ENCODE peak calls at places on chromosome 10, in five cellular contexts. A is amniotic stem cell, B is cardiac muscle cell, J is GF-D8, N is astrocyte of the spinal cord. H is an unnamed sample.

GRCh38 chr10:109341986-109342385 is 581.3 kb downstream of the XPNPEP1 start:
- DNase-seq in N (no peak), B (no peak), A (no peak), J (no peak), H (no peak)

GRCh38 chr10:131660427-131660826 is 240.4 kb upstream of the PPP2R2D start:
- DNase-seq in N (no peak), J (no peak), B (no peak), A (no peak), H (no peak)

GRCh38 chr10:29966269-29966668 is 93.1 kb downstream of the JCAD start:
- DNase-seq in B (no peak), N (no peak), J (no peak), A (no peak), H (no peak)

GRCh38 chr10:88077977-88078376 is 214.6 kb downstream of the PTEN start:
- DNase-seq in B (no peak), A (no peak), J (no peak), N (peak), H (no peak)

GRCh38 chr10:92177546-92177945 is 113.3 kb downstream of the CPEB3 start:
- DNase-seq in N (no peak), J (no peak), A (no peak), B (no peak), H (no peak)

GRCh38 chr10:7915923-7916322 is 97.6 kb downstream of the TAF3 start:
- DNase-seq in N (peak), A (no peak), J (no peak), B (no peak), H (no peak)

GRCh38 chr10:126634915-126635314 is 35.6 kb downstream of the C10orf90 start:
- DNase-seq in A (no peak), B (no peak), J (no peak), N (peak), H (no peak)

GRCh38 chr10:132648072-132648855 is 110.7 kb downstream of the INPP5A start:
- DNase-seq in A (no peak), B (no peak), N (no peak), J (no peak), H (no peak)

GRCh38 chr10:102796407-102797176 is 40.6 kb downstream of the CYP17A1 start:
- DNase-seq in J (peak), A (no peak), N (peak), B (no peak), H (peak)

GRCh38 chr10:21194510-21194993 is 297.4 kb upstream of the NEBL start:
- DNase-seq in J (no peak), B (no peak), N (peak), A (no peak), H (peak)

GRCh38 chr10:132904169-132904813 is 38.1 kb downstream of the CFAP46 start:
- DNase-seq in A (no peak), B (peak), N (peak), J (peak), H (peak)

GRCh38 chr10:122344741-122345258 is 29.7 kb upstream of the PLEKHA1 start:
- DNase-seq in B (no peak), J (no peak), A (no peak), N (peak), H (peak)

GRCh38 chr10:117830832-117831231 is 215.9 kb downstream of the RAB11FIP2 start:
- DNase-seq in B (peak), J (no peak), N (no peak), A (no peak), H (no peak)

GRCh38 chr10:10855178-10855577 is 162.5 kb upstream of the CELF2 start:
- DNase-seq in A (no peak), J (no peak), N (no peak), B (no peak), H (no peak)

GRCh38 chr10:119541459-119542356 is 811 bp downstream of the RGS10 start:
- DNase-seq in A (no peak), J (no peak), N (peak), B (no peak), H (no peak)

GRCh38 chr10:104032144-104032775 is 53.4 kb downstream of the COL17A1 start:
- DNase-seq in N (no peak), J (no peak), B (no peak), A (no peak), H (no peak)

GRCh38 chr10:92572362-92573090 is 1.4 kb downstream of the IDE start:
- DNase-seq in B (no peak), J (no peak), A (no peak), N (no peak), H (no peak)

GRCh38 chr10:24843256-24843655 is 109.2 kb downstream of the PRTFDC1 start:
- DNase-seq in A (no peak), J (no peak), N (no peak), B (no peak), H (no peak)

GRCh38 chr10:49612513-49613159 is 1.2 kb upstream of the CHAT start:
- DNase-seq in B (peak), A (no peak), J (no peak), N (no peak), H (no peak)

GRCh38 chr10:78657622-78658165 is 411.1 kb upstream of the ZMIZ1 start:
- DNase-seq in J (no peak), A (peak), B (peak), N (peak), H (peak)

GRCh38 chr10:34236927-34237326 is 578.2 kb downstream of the PARD3 start:
- DNase-seq in A (no peak), N (peak), J (no peak), B (no peak), H (no peak)

GRCh38 chr10:48740023-48740707 is 55.5 kb downstream of the WDFY4 start:
- DNase-seq in J (no peak), N (no peak), A (no peak), B (no peak), H (no peak)

GRCh38 chr10:34916368-34916767 is 101.3 kb upstream of the PARD3 start:
- DNase-seq in J (no peak), A (peak), N (peak), B (no peak), H (peak)

GRCh38 chr10:97669561-97669960 is 17.5 kb downstream of the AVPI1 start:
- DNase-seq in B (no peak), N (no peak), A (no peak), J (no peak), H (no peak)

GRCh38 chr10:69051303-69051702 is 36.6 kb upstream of the SRGN start:
- DNase-seq in J (no peak), B (no peak), N (peak), A (no peak), H (no peak)

GRCh38 chr10:63068246-63068645 is 64.9 kb upstream of the NRBF2 start:
- DNase-seq in J (no peak), B (no peak), A (no peak), N (no peak), H (no peak)

GRCh38 chr10:62045765-62046521 is 144.4 kb downstream of the ARID5B start:
- DNase-seq in A (peak), J (peak), B (no peak), N (peak), H (no peak)

GRCh38 chr10:62794306-62794705 is 10.2 kb upstream of the ADO start:
- DNase-seq in B (no peak), J (no peak), A (no peak), N (no peak), H (peak)

GRCh38 chr10:52128056-52128683 is 185.9 kb upstream of the DKK1 start:
- DNase-seq in J (no peak), B (peak), A (no peak), N (no peak), H (no peak)

GRCh38 chr10:53997953-53998352 is 803.1 kb downstream of the PCDH15 start:
- DNase-seq in B (peak), A (no peak), N (no peak), J (no peak), H (peak)

GRCh38 chr10:92891885-92892705 is 43.8 kb downstream of the EXOC6 start:
- DNase-seq in N (peak), B (peak), J (no peak), A (peak), H (peak)

H was measured in SW480.